ENCODE peak calls at places on chromosome 10, in five cellular contexts. One of them, this sample, is unnamed.

GRCh38 chr10:72414642-72415041 is 59.9 kb upstream of the DNAJB12 start:
- DNase-seq in fibroblast of lung: no peak
- DNase-seq in Caki2: no peak
- DNase-seq in GM23248: no peak
- DNase-seq in mucosa of gallbladder: no peak
- DNase-seq in this sample: no peak

GRCh38 chr10:51867956-51868355 is 168.6 kb upstream of the CSTF2T start:
- DNase-seq in fibroblast of lung: peak
- DNase-seq in Caki2: peak
- DNase-seq in GM23248: peak
- DNase-seq in mucosa of gallbladder: no peak
- DNase-seq in this sample: peak

GRCh38 chr10:100827819-100828743 is 82.7 kb downstream of the PAX2 start:
- DNase-seq in fibroblast of lung: peak
- DNase-seq in Caki2: no peak
- DNase-seq in GM23248: peak
- DNase-seq in mucosa of gallbladder: no peak
- DNase-seq in this sample: no peak

GRCh38 chr10:129982825-129983224 is 18.8 kb upstream of the EBF3 start:
- DNase-seq in fibroblast of lung: no peak
- DNase-seq in Caki2: no peak
- DNase-seq in GM23248: no peak
- DNase-seq in mucosa of gallbladder: no peak
- DNase-seq in this sample: no peak

GRCh38 chr10:5902511-5903274 is 12.7 kb downstream of the FBH1 start:
- DNase-seq in fibroblast of lung: no peak
- DNase-seq in Caki2: no peak
- DNase-seq in GM23248: no peak
- DNase-seq in mucosa of gallbladder: no peak
- DNase-seq in this sample: no peak

GRCh38 chr10:35577915-35578607 is 27.1 kb upstream of the GJD4 start:
- DNase-seq in fibroblast of lung: peak
- DNase-seq in Caki2: no peak
- DNase-seq in GM23248: peak
- DNase-seq in mucosa of gallbladder: no peak
- DNase-seq in this sample: no peak

GRCh38 chr10:74718208-74718607 is 108.2 kb upstream of the KAT6B start:
- DNase-seq in fibroblast of lung: no peak
- DNase-seq in Caki2: no peak
- DNase-seq in GM23248: no peak
- DNase-seq in mucosa of gallbladder: no peak
- DNase-seq in this sample: no peak

GRCh38 chr10:16529853-16530252 is 8.2 kb upstream of the C1QL3 start:
- DNase-seq in fibroblast of lung: no peak
- DNase-seq in Caki2: no peak
- DNase-seq in GM23248: no peak
- DNase-seq in mucosa of gallbladder: no peak
- DNase-seq in this sample: no peak

GRCh38 chr10:22433875-22434274 is 88.6 kb downstream of the SPAG6 start:
- DNase-seq in fibroblast of lung: peak
- DNase-seq in Caki2: peak
- DNase-seq in GM23248: peak
- DNase-seq in mucosa of gallbladder: no peak
- DNase-seq in this sample: peak

GRCh38 chr10:15859865-15860691 is at the start of gene MINDY3:
- DNase-seq in fibroblast of lung: peak
- DNase-seq in Caki2: peak
- DNase-seq in GM23248: peak
- DNase-seq in mucosa of gallbladder: peak
- DNase-seq in this sample: peak

GRCh38 chr10:117534321-117535044 is 8.1 kb upstream of the EMX2 start:
- DNase-seq in fibroblast of lung: no peak
- DNase-seq in Caki2: no peak
- DNase-seq in GM23248: peak
- DNase-seq in mucosa of gallbladder: no peak
- DNase-seq in this sample: no peak

GRCh38 chr10:101085846-101086245 is 24.1 kb downstream of the KAZALD1 start:
- DNase-seq in fibroblast of lung: no peak
- DNase-seq in Caki2: no peak
- DNase-seq in GM23248: peak
- DNase-seq in mucosa of gallbladder: no peak
- DNase-seq in this sample: no peak

GRCh38 chr10:15571570-15571969 is 148.2 kb downstream of the ITGA8 start:
- DNase-seq in fibroblast of lung: peak
- DNase-seq in Caki2: no peak
- DNase-seq in GM23248: peak
- DNase-seq in mucosa of gallbladder: no peak
- DNase-seq in this sample: peak

GRCh38 chr10:31536297-31536696 is 217.3 kb downstream of the ZEB1 start:
- DNase-seq in fibroblast of lung: no peak
- DNase-seq in Caki2: no peak
- DNase-seq in GM23248: peak
- DNase-seq in mucosa of gallbladder: no peak
- DNase-seq in this sample: no peak

GRCh38 chr10:131264110-131264788 is 47.3 kb downstream of the TCERG1L start:
- DNase-seq in fibroblast of lung: no peak
- DNase-seq in Caki2: no peak
- DNase-seq in GM23248: no peak
- DNase-seq in mucosa of gallbladder: no peak
- DNase-seq in this sample: no peak

GRCh38 chr10:5524721-5525531 is at the start of gene CALML3:
- DNase-seq in fibroblast of lung: no peak
- DNase-seq in Caki2: no peak
- DNase-seq in GM23248: no peak
- DNase-seq in mucosa of gallbladder: no peak
- DNase-seq in this sample: no peak

GRCh38 chr10:79130846-79131245 is 62.1 kb downstream of the ZMIZ1 start:
- DNase-seq in fibroblast of lung: no peak
- DNase-seq in Caki2: no peak
- DNase-seq in GM23248: no peak
- DNase-seq in mucosa of gallbladder: no peak
- DNase-seq in this sample: no peak

GRCh38 chr10:44366936-44367630 is 17.8 kb downstream of the CXCL12 start:
- DNase-seq in fibroblast of lung: no peak
- DNase-seq in Caki2: no peak
- DNase-seq in GM23248: peak
- DNase-seq in mucosa of gallbladder: no peak
- DNase-seq in this sample: no peak

GRCh38 chr10:103710490-103710889 is 144.9 kb downstream of the SH3PXD2A start:
- DNase-seq in fibroblast of lung: no peak
- DNase-seq in Caki2: no peak
- DNase-seq in GM23248: no peak
- DNase-seq in mucosa of gallbladder: no peak
- DNase-seq in this sample: no peak

GRCh38 chr10:19133992-19134391 is 85.4 kb downstream of the MALRD1 start:
- DNase-seq in fibroblast of lung: no peak
- DNase-seq in Caki2: no peak
- DNase-seq in GM23248: no peak
- DNase-seq in mucosa of gallbladder: no peak
- DNase-seq in this sample: no peak

GRCh38 chr10:45308707-45309106 is 6.7 kb downstream of the OR13A1 start:
- DNase-seq in fibroblast of lung: no peak
- DNase-seq in Caki2: no peak
- DNase-seq in GM23248: no peak
- DNase-seq in mucosa of gallbladder: no peak
- DNase-seq in this sample: no peak

GRCh38 chr10:54402576-54402975 is 398.5 kb downstream of the PCDH15 start:
- DNase-seq in fibroblast of lung: peak
- DNase-seq in Caki2: peak
- DNase-seq in GM23248: peak
- DNase-seq in mucosa of gallbladder: no peak
- DNase-seq in this sample: no peak

GRCh38 chr10:130547368-130547767 is 411.2 kb downstream of the GLRX3 start:
- DNase-seq in fibroblast of lung: no peak
- DNase-seq in Caki2: no peak
- DNase-seq in GM23248: no peak
- DNase-seq in mucosa of gallbladder: no peak
- DNase-seq in this sample: no peak

GRCh38 chr10:110436554-110437350 is 61.0 kb upstream of the DUSP5 start:
- DNase-seq in fibroblast of lung: no peak
- DNase-seq in Caki2: no peak
- DNase-seq in GM23248: no peak
- DNase-seq in mucosa of gallbladder: no peak
- DNase-seq in this sample: no peak

GRCh38 chr10:132648072-132648855 is 110.7 kb downstream of the INPP5A start:
- DNase-seq in fibroblast of lung: no peak
- DNase-seq in Caki2: no peak
- DNase-seq in GM23248: no peak
- DNase-seq in mucosa of gallbladder: no peak
- DNase-seq in this sample: no peak

GRCh38 chr10:110273474-110273873 is 31.2 kb downstream of the SMNDC1 start:
- DNase-seq in fibroblast of lung: peak
- DNase-seq in Caki2: peak
- DNase-seq in GM23248: peak
- DNase-seq in mucosa of gallbladder: peak
- DNase-seq in this sample: peak

GRCh38 chr10:18594574-18595156 is 56.7 kb downstream of the NSUN6 start:
- DNase-seq in fibroblast of lung: no peak
- DNase-seq in Caki2: no peak
- DNase-seq in GM23248: no peak
- DNase-seq in mucosa of gallbladder: no peak
- DNase-seq in this sample: no peak

GRCh38 chr10:47406870-47407648 is 23.0 kb upstream of the ZNF488 start:
- DNase-seq in fibroblast of lung: peak
- DNase-seq in Caki2: peak
- DNase-seq in GM23248: peak
- DNase-seq in mucosa of gallbladder: peak
- DNase-seq in this sample: peak

GRCh38 chr10:88986549-88987242 is 3.9 kb upstream of the FAS start:
- DNase-seq in fibroblast of lung: no peak
- DNase-seq in Caki2: peak
- DNase-seq in GM23248: peak
- DNase-seq in mucosa of gallbladder: peak
- DNase-seq in this sample: no peak

GRCh38 chr10:118300266-118300665 is 41.9 kb downstream of the FAM204A start:
- DNase-seq in fibroblast of lung: no peak
- DNase-seq in Caki2: no peak
- DNase-seq in GM23248: no peak
- DNase-seq in mucosa of gallbladder: no peak
- DNase-seq in this sample: no peak

GRCh38 chr10:114477285-114477684 is 73.0 kb upstream of the AFAP1L2 start:
- DNase-seq in fibroblast of lung: no peak
- DNase-seq in Caki2: no peak
- DNase-seq in GM23248: peak
- DNase-seq in mucosa of gallbladder: no peak
- DNase-seq in this sample: peak

GRCh38 chr10:128793726-128794655 is 667.8 kb upstream of the MKI67 start:
- DNase-seq in fibroblast of lung: no peak
- DNase-seq in Caki2: no peak
- DNase-seq in GM23248: no peak
- DNase-seq in mucosa of gallbladder: peak
- DNase-seq in this sample: no peak

GRCh38 chr10:71014021-71014782 is 125.8 kb upstream of the PCBD1 start:
- DNase-seq in fibroblast of lung: no peak
- DNase-seq in Caki2: no peak
- DNase-seq in GM23248: no peak
- DNase-seq in mucosa of gallbladder: no peak
- DNase-seq in this sample: no peak

This sample was measured in fibroblast of the conjunctiva.